ENCODE peak calls at places on chromosomes 4 and X, in five cellular contexts. O, K, P, B and G are unnamed samples.

GRCh38 chrX:1481636-1482529 is 29.2 kb upstream of the ASMTL start:
- DNase-seq in O (peak), K (peak), P (no peak), B (no peak), G (peak)

GRCh38 chr4:20026456-20026855 is 225.2 kb upstream of the SLIT2 start:
- DNase-seq in O (no peak), K (no peak), P (no peak), B (no peak), G (no peak)

GRCh38 chrX:30821116-30821515 is 67.9 kb downstream of the TAB3 start:
- DNase-seq in O (peak), K (no peak), P (no peak), B (no peak), G (no peak)

GRCh38 chr4:41611881-41612871 is 74.2 kb downstream of the LIMCH1 start:
- DNase-seq in O (peak), K (no peak), P (peak), B (peak), G (no peak)

GRCh38 chr4:69823481-69824186 is 36.3 kb downstream of the SULT1E1 start:
- DNase-seq in O (peak), K (no peak), P (no peak), B (peak), G (peak)

GRCh38 chr4:147160908-147161513 is 215.3 kb upstream of the TTC29 start:
- DNase-seq in O (peak), K (peak), P (peak), B (peak), G (peak)

GRCh38 chr4:145326491-145326890 is 146.1 kb upstream of the OTUD4 start:
- DNase-seq in O (no peak), K (no peak), P (no peak), B (no peak), G (no peak)

GRCh38 chrX:6021316-6022091 is 207.2 kb downstream of the NLGN4X start:
- DNase-seq in O (peak), K (no peak), P (peak), B (peak), G (peak)

GRCh38 chr4:57190651-57191481 is 80.7 kb upstream of the IGFBP7 start:
- DNase-seq in O (peak), K (peak), P (no peak), B (no peak), G (peak)

GRCh38 chr4:148776944-148777343 is 334.7 kb upstream of the NR3C2 start:
- DNase-seq in O (no peak), K (no peak), P (no peak), B (no peak), G (no peak)

GRCh38 chr4:74546020-74546419 is 101.1 kb downstream of the AREG start:
- DNase-seq in O (no peak), K (no peak), P (no peak), B (no peak), G (no peak)

GRCh38 chr4:105147226-105148151 is 813 bp downstream of the TET2 start:
- DNase-seq in O (peak), K (no peak), P (peak), B (no peak), G (peak)

GRCh38 chr4:18397681-18398080 is 376.1 kb upstream of the LCORL start:
- DNase-seq in O (no peak), K (no peak), P (no peak), B (no peak), G (no peak)

GRCh38 chr4:175419120-175419774 is 392.8 kb downstream of the GPM6A start:
- DNase-seq in O (peak), K (peak), P (no peak), B (no peak), G (no peak)

GRCh38 chrX:793216-793770 is 162.7 kb downstream of the SHOX start:
- DNase-seq in O (no peak), K (no peak), P (no peak), B (no peak), G (no peak)

GRCh38 chrX:67720344-67720743 is 176.5 kb downstream of the AR start:
- DNase-seq in O (no peak), K (no peak), P (no peak), B (no peak), G (no peak)

GRCh38 chrX:106608016-106608415 is 3.8 kb upstream of the RADX start:
- DNase-seq in O (no peak), K (no peak), P (no peak), B (peak), G (no peak)

GRCh38 chr4:52982246-52982950 is 120.3 kb downstream of the RASL11B start:
- DNase-seq in O (peak), K (peak), P (peak), B (peak), G (peak)

GRCh38 chr4:77800077-77800476 is 19.1 kb downstream of the CNOT6L start:
- DNase-seq in O (no peak), K (no peak), P (no peak), B (no peak), G (no peak)

GRCh38 chr4:1252928-1253492 is 4.1 kb upstream of the CTBP1 start:
- DNase-seq in O (no peak), K (no peak), P (no peak), B (no peak), G (no peak)

GRCh38 chr4:41465135-41465761 is 72.7 kb upstream of the LIMCH1 start:
- DNase-seq in O (no peak), K (no peak), P (peak), B (no peak), G (no peak)